ENCODE peak calls at places on chromosomes 12 and 14, in ten cellular contexts. One of them, this sample, is unnamed.

GRCh38 chr14:63229330-63230059 is 25.3 kb downstream of the RHOJ start:
- DNase-seq in dorsolateral prefrontal cortex: no peak
- DNase-seq in fibroblast of the conjunctiva: no peak
- DNase-seq in breast epithelium: no peak
- DNase-seq in substantia nigra: no peak
- DNase-seq in NCI-H524: no peak
- DNase-seq in T-helper 1 cell: no peak
- DNase-seq in astrocyte of the hippocampus: no peak
- DNase-seq in OCI-LY7: no peak
- DNase-seq in heart left ventricle: no peak
- DNase-seq in this sample: no peak

GRCh38 chr12:22573181-22573580 is 28.8 kb upstream of the C2CD5 start:
- DNase-seq in NCI-H524: no peak
- DNase-seq in dorsolateral prefrontal cortex: no peak
- DNase-seq in OCI-LY7: no peak
- DNase-seq in breast epithelium: no peak
- DNase-seq in heart left ventricle: no peak
- DNase-seq in T-helper 1 cell: no peak
- DNase-seq in astrocyte of the hippocampus: no peak
- DNase-seq in substantia nigra: no peak
- DNase-seq in fibroblast of the conjunctiva: no peak
- DNase-seq in this sample: no peak

GRCh38 chr12:26831959-26832816 is 806 bp downstream of the ITPR2 start:
- DNase-seq in OCI-LY7: peak
- DNase-seq in dorsolateral prefrontal cortex: peak
- DNase-seq in breast epithelium: peak
- DNase-seq in substantia nigra: peak
- DNase-seq in astrocyte of the hippocampus: peak
- DNase-seq in heart left ventricle: peak
- DNase-seq in NCI-H524: peak
- DNase-seq in fibroblast of the conjunctiva: peak
- DNase-seq in T-helper 1 cell: peak
- DNase-seq in this sample: peak

GRCh38 chr12:19916982-19917381 is 451.4 kb upstream of the PDE3A start:
- DNase-seq in dorsolateral prefrontal cortex: no peak
- DNase-seq in OCI-LY7: no peak
- DNase-seq in breast epithelium: no peak
- DNase-seq in T-helper 1 cell: no peak
- DNase-seq in fibroblast of the conjunctiva: no peak
- DNase-seq in astrocyte of the hippocampus: no peak
- DNase-seq in NCI-H524: no peak
- DNase-seq in heart left ventricle: no peak
- DNase-seq in substantia nigra: no peak
- DNase-seq in this sample: no peak

GRCh38 chr12:47234576-47235141 is 154.9 kb upstream of the AMIGO2 start:
- DNase-seq in dorsolateral prefrontal cortex: no peak
- DNase-seq in T-helper 1 cell: no peak
- DNase-seq in heart left ventricle: no peak
- DNase-seq in substantia nigra: no peak
- DNase-seq in astrocyte of the hippocampus: no peak
- DNase-seq in NCI-H524: no peak
- DNase-seq in fibroblast of the conjunctiva: no peak
- DNase-seq in OCI-LY7: no peak
- DNase-seq in breast epithelium: no peak
- DNase-seq in this sample: no peak

GRCh38 chr12:18141583-18141982 is 51.6 kb upstream of the RERGL start:
- DNase-seq in astrocyte of the hippocampus: peak
- DNase-seq in NCI-H524: no peak
- DNase-seq in fibroblast of the conjunctiva: peak
- DNase-seq in OCI-LY7: no peak
- DNase-seq in heart left ventricle: no peak
- DNase-seq in T-helper 1 cell: no peak
- DNase-seq in substantia nigra: no peak
- DNase-seq in breast epithelium: no peak
- DNase-seq in dorsolateral prefrontal cortex: no peak
- DNase-seq in this sample: no peak

GRCh38 chr12:1083888-1084262 is 92.9 kb downstream of the ERC1 start:
- DNase-seq in substantia nigra: peak
- DNase-seq in fibroblast of the conjunctiva: peak
- DNase-seq in OCI-LY7: no peak
- DNase-seq in heart left ventricle: no peak
- DNase-seq in astrocyte of the hippocampus: peak
- DNase-seq in dorsolateral prefrontal cortex: no peak
- DNase-seq in T-helper 1 cell: no peak
- DNase-seq in NCI-H524: peak
- DNase-seq in breast epithelium: no peak
- DNase-seq in this sample: no peak

GRCh38 chr12:116183741-116184141 is 93.8 kb downstream of the MED13L start:
- DNase-seq in OCI-LY7: no peak
- DNase-seq in substantia nigra: no peak
- DNase-seq in NCI-H524: peak
- DNase-seq in heart left ventricle: no peak
- DNase-seq in breast epithelium: no peak
- DNase-seq in dorsolateral prefrontal cortex: no peak
- DNase-seq in fibroblast of the conjunctiva: no peak
- DNase-seq in T-helper 1 cell: no peak
- DNase-seq in astrocyte of the hippocampus: peak
- DNase-seq in this sample: no peak

GRCh38 chr12:104605685-104606084 is 148.9 kb downstream of the CHST11 start:
- DNase-seq in breast epithelium: no peak
- DNase-seq in fibroblast of the conjunctiva: no peak
- DNase-seq in substantia nigra: peak
- DNase-seq in heart left ventricle: peak
- DNase-seq in astrocyte of the hippocampus: peak
- DNase-seq in T-helper 1 cell: no peak
- DNase-seq in dorsolateral prefrontal cortex: no peak
- DNase-seq in NCI-H524: no peak
- DNase-seq in OCI-LY7: no peak
- DNase-seq in this sample: no peak